ENCODE peak calls at places on chromosome 19, in ten cellular contexts. One of them, this sample, is unnamed.

GRCh38 chr19:48798937-48799336 is 11.9 kb downstream of the BCAT2 start:
- DNase-seq in B cell: no peak
- DNase-seq in left ventricle myocardium inferior: no peak
- DNase-seq in GM23338: peak; percentile 77
- DNase-seq in colonic mucosa: no peak
- DNase-seq in foreskin fibroblast: no peak
- DNase-seq in fibroblast of lung: peak; percentile 44
- DNase-seq in neural crest cell: no peak
- DNase-seq in GM13977: no peak
- DNase-seq in CD4-positive, alpha-beta T cell: no peak
- DNase-seq in this sample: no peak

GRCh38 chr19:43754312-43754561 is 525 bp downstream of the SMG9 start:
- DNase-seq in B cell: no peak
- DNase-seq in left ventricle myocardium inferior: no peak
- DNase-seq in GM23338: no peak
- DNase-seq in colonic mucosa: no peak
- DNase-seq in foreskin fibroblast: no peak
- DNase-seq in fibroblast of lung: no peak
- DNase-seq in neural crest cell: no peak
- DNase-seq in GM13977: no peak
- DNase-seq in CD4-positive, alpha-beta T cell: no peak
- DNase-seq in this sample: no peak

GRCh38 chr19:55088543-55089265 is 13.0 kb downstream of the EPS8L1 start:
- DNase-seq in B cell: peak; percentile 82
- DNase-seq in left ventricle myocardium inferior: peak; percentile 76
- DNase-seq in GM23338: peak; percentile 95
- DNase-seq in colonic mucosa: peak; percentile 87
- DNase-seq in foreskin fibroblast: peak; percentile 36
- DNase-seq in fibroblast of lung: peak; percentile 32
- DNase-seq in neural crest cell: peak; percentile 97
- DNase-seq in GM13977: peak; percentile 88
- DNase-seq in CD4-positive, alpha-beta T cell: peak; percentile 62
- DNase-seq in this sample: peak; percentile 96

GRCh38 chr19:15025237-15025636 is 24.0 kb upstream of the CASP14 start:
- DNase-seq in B cell: peak; percentile 35
- DNase-seq in left ventricle myocardium inferior: no peak
- DNase-seq in GM23338: peak; percentile 63
- DNase-seq in colonic mucosa: no peak
- DNase-seq in foreskin fibroblast: no peak
- DNase-seq in fibroblast of lung: no peak
- DNase-seq in neural crest cell: no peak
- DNase-seq in GM13977: peak; percentile 56
- DNase-seq in CD4-positive, alpha-beta T cell: no peak
- DNase-seq in this sample: no peak

GRCh38 chr19:42132030-42132628 is at the start of gene POU2F2:
- DNase-seq in B cell: peak; percentile 92
- DNase-seq in left ventricle myocardium inferior: peak; percentile 39
- DNase-seq in GM23338: peak; percentile 60
- DNase-seq in colonic mucosa: peak; percentile 55
- DNase-seq in foreskin fibroblast: no peak
- DNase-seq in fibroblast of lung: no peak
- DNase-seq in neural crest cell: no peak
- DNase-seq in GM13977: peak; percentile 87
- DNase-seq in CD4-positive, alpha-beta T cell: peak; percentile 81
- DNase-seq in this sample: no peak

GRCh38 chr19:49792829-49793560 is 20.1 kb downstream of the FUZ start:
- DNase-seq in B cell: no peak
- DNase-seq in left ventricle myocardium inferior: no peak
- DNase-seq in GM23338: no peak
- DNase-seq in colonic mucosa: no peak
- DNase-seq in foreskin fibroblast: no peak
- DNase-seq in fibroblast of lung: no peak
- DNase-seq in neural crest cell: no peak
- DNase-seq in GM13977: no peak
- DNase-seq in CD4-positive, alpha-beta T cell: no peak
- DNase-seq in this sample: no peak

GRCh38 chr19:30391554-30392551 is 19.7 kb downstream of the ZNF536 start:
- DNase-seq in B cell: no peak
- DNase-seq in left ventricle myocardium inferior: no peak
- DNase-seq in GM23338: peak; percentile 71
- DNase-seq in colonic mucosa: no peak
- DNase-seq in foreskin fibroblast: no peak
- DNase-seq in fibroblast of lung: peak; percentile 12
- DNase-seq in neural crest cell: no peak
- DNase-seq in GM13977: no peak
- DNase-seq in CD4-positive, alpha-beta T cell: no peak
- DNase-seq in this sample: no peak

GRCh38 chr19:41133260-41133659 is 19.0 kb downstream of the CYP2F1 start:
- DNase-seq in B cell: no peak
- DNase-seq in left ventricle myocardium inferior: no peak
- DNase-seq in GM23338: no peak
- DNase-seq in colonic mucosa: no peak
- DNase-seq in foreskin fibroblast: no peak
- DNase-seq in fibroblast of lung: no peak
- DNase-seq in neural crest cell: no peak
- DNase-seq in GM13977: no peak
- DNase-seq in CD4-positive, alpha-beta T cell: no peak
- DNase-seq in this sample: no peak

GRCh38 chr19:50921391-50922315 is 10.5 kb upstream of the KLK4 start:
- DNase-seq in B cell: no peak
- DNase-seq in left ventricle myocardium inferior: no peak
- DNase-seq in GM23338: peak; percentile 36
- DNase-seq in colonic mucosa: no peak
- DNase-seq in foreskin fibroblast: no peak
- DNase-seq in fibroblast of lung: no peak
- DNase-seq in neural crest cell: no peak
- DNase-seq in GM13977: no peak
- DNase-seq in CD4-positive, alpha-beta T cell: no peak
- DNase-seq in this sample: no peak

GRCh38 chr19:54430306-54431254 is 15.3 kb downstream of the TTYH1 start:
- DNase-seq in B cell: peak; percentile 65
- DNase-seq in left ventricle myocardium inferior: peak; percentile 47
- DNase-seq in GM23338: peak; percentile 83
- DNase-seq in colonic mucosa: no peak
- DNase-seq in foreskin fibroblast: no peak
- DNase-seq in fibroblast of lung: no peak
- DNase-seq in neural crest cell: peak; percentile 74
- DNase-seq in GM13977: peak; percentile 82
- DNase-seq in CD4-positive, alpha-beta T cell: peak; percentile 23
- DNase-seq in this sample: peak; percentile 86

GRCh38 chr19:47005873-47006272 is 13.8 kb upstream of the NPAS1 start:
- DNase-seq in B cell: no peak
- DNase-seq in left ventricle myocardium inferior: no peak
- DNase-seq in GM23338: peak; percentile 45
- DNase-seq in colonic mucosa: no peak
- DNase-seq in foreskin fibroblast: no peak
- DNase-seq in fibroblast of lung: no peak
- DNase-seq in neural crest cell: no peak
- DNase-seq in GM13977: no peak
- DNase-seq in CD4-positive, alpha-beta T cell: no peak
- DNase-seq in this sample: no peak

GRCh38 chr19:38725469-38726283 is 18.6 kb downstream of the CAPN12 start:
- DNase-seq in B cell: no peak
- DNase-seq in left ventricle myocardium inferior: peak; percentile 15
- DNase-seq in GM23338: no peak
- DNase-seq in colonic mucosa: no peak
- DNase-seq in foreskin fibroblast: no peak
- DNase-seq in fibroblast of lung: no peak
- DNase-seq in neural crest cell: no peak
- DNase-seq in GM13977: no peak
- DNase-seq in CD4-positive, alpha-beta T cell: no peak
- DNase-seq in this sample: no peak

GRCh38 chr19:41310031-41310831 is at the start of gene CCDC97:
- DNase-seq in B cell: peak; percentile 94
- DNase-seq in left ventricle myocardium inferior: peak; percentile 88
- DNase-seq in GM23338: peak; percentile 93
- DNase-seq in colonic mucosa: peak; percentile 88
- DNase-seq in foreskin fibroblast: peak; percentile 79
- DNase-seq in fibroblast of lung: peak; percentile 83
- DNase-seq in neural crest cell: peak; percentile 88
- DNase-seq in GM13977: peak; percentile 94
- DNase-seq in CD4-positive, alpha-beta T cell: peak; percentile 89
- DNase-seq in this sample: peak; percentile 91

GRCh38 chr19:53158119-53158656 is 665 bp downstream of the ZNF347 start:
- DNase-seq in B cell: peak; percentile 45
- DNase-seq in left ventricle myocardium inferior: peak; percentile 32
- DNase-seq in GM23338: peak; percentile 61
- DNase-seq in colonic mucosa: peak; percentile 52
- DNase-seq in foreskin fibroblast: peak; percentile 14
- DNase-seq in fibroblast of lung: peak; percentile 31
- DNase-seq in neural crest cell: peak; percentile 23
- DNase-seq in GM13977: peak; percentile 29
- DNase-seq in CD4-positive, alpha-beta T cell: peak; percentile 1
- DNase-seq in this sample: peak; percentile 49

GRCh38 chr19:5237939-5238480 is 102.6 kb downstream of the PTPRS start:
- DNase-seq in B cell: no peak
- DNase-seq in left ventricle myocardium inferior: no peak
- DNase-seq in GM23338: no peak
- DNase-seq in colonic mucosa: no peak
- DNase-seq in foreskin fibroblast: no peak
- DNase-seq in fibroblast of lung: no peak
- DNase-seq in neural crest cell: no peak
- DNase-seq in GM13977: no peak
- DNase-seq in CD4-positive, alpha-beta T cell: no peak
- DNase-seq in this sample: no peak

DNA sequence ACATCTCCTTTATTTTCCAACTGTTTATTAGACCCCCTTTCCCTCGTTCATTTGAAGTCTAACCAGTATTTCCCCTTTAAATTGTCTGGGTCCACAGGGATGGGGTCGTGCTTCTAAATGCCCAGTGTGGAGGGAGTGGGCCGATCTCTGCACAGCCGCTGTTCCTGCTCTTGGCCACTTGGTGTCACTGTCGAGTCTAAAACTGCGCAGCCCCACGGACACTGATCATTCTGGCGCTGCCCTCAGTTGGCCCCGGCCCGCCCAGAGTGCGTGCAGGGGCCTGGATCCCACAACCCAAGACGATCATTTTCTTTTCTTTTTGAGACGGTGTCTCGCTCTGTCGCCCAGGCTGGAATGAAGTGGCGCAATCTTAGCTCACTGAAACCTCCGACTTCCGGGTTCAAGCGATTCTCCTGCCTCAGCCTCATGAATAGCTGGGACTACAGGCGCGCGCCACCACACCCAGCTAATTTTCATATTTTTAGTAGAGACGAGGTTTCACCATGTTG is 12.0 kb downstream of the WDR88 start:
- DNase-seq in B cell: peak; percentile 75
- DNase-seq in left ventricle myocardium inferior: peak; percentile 49
- DNase-seq in GM23338: peak; percentile 83
- DNase-seq in colonic mucosa: peak; percentile 66
- DNase-seq in foreskin fibroblast: peak; percentile 34
- DNase-seq in fibroblast of lung: peak; percentile 30
- DNase-seq in neural crest cell: peak; percentile 77
- DNase-seq in GM13977: peak; percentile 85
- DNase-seq in CD4-positive, alpha-beta T cell: peak; percentile 35
- DNase-seq in this sample: peak; percentile 72
- TF ChIP-seq CTCF in B cell: peak; percentile 91
- TF ChIP-seq CTCF in left ventricle myocardium inferior: peak; percentile 96
- TF ChIP-seq CTCF in GM23338: peak; percentile 90
- TF ChIP-seq CTCF in colonic mucosa: peak; percentile 94
- TF ChIP-seq CTCF in foreskin fibroblast: peak; percentile 97
- TF ChIP-seq CTCF in fibroblast of lung: peak; percentile 97
- TF ChIP-seq CTCF in neural crest cell: peak; percentile 94
- TF ChIP-seq CTCF in GM13977: peak; percentile 96
- TF ChIP-seq CTCF in CD4-positive, alpha-beta T cell: peak; percentile 94
- TF ChIP-seq CTCF in this sample: peak; percentile 86

DNA sequence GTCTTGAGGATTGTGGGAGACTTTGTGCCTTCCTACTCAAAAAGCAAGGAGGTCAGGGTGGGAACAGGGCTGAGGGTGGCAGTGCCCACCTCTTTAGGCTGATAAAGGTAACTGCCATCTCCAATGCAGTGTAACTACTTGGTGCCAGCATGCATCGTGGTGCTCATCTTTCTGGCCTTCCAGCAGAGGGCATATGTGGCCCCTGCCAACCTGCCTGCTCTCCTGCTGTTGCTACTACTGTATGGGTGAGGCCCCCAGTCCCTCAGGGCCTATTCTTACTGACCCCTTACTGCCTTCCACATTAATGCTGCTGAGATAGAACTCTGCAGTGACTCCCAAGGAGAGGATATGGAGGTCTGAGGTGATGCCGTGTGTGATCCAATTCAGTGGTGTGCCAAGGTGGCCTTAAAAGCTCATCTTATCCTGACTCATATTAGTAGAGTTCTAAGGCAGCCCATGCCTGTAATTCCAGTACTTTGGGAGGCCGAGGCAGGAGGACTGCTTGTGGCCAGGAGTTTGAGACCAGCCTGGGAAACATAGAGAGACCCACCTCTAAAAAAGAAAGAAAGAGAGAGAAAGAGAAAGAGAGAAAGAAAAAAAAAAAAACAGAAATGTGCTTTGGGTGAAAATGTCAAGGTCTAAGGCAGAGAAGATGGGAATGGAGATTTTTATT is 9.6 kb upstream of the ARHGAP45 start:
- DNase-seq in B cell: peak; percentile 56
- DNase-seq in left ventricle myocardium inferior: no peak
- DNase-seq in GM23338: peak; percentile 83
- DNase-seq in colonic mucosa: no peak
- DNase-seq in foreskin fibroblast: peak; percentile 42
- DNase-seq in fibroblast of lung: peak; percentile 67
- DNase-seq in neural crest cell: no peak
- DNase-seq in GM13977: no peak
- DNase-seq in CD4-positive, alpha-beta T cell: peak; percentile 41
- DNase-seq in this sample: no peak
- TF ChIP-seq CTCF in B cell: no peak
- TF ChIP-seq CTCF in left ventricle myocardium inferior: no peak
- TF ChIP-seq CTCF in GM23338: peak; percentile 12
- TF ChIP-seq CTCF in colonic mucosa: no peak
- TF ChIP-seq CTCF in foreskin fibroblast: no peak
- TF ChIP-seq CTCF in fibroblast of lung: no peak
- TF ChIP-seq CTCF in neural crest cell: no peak
- TF ChIP-seq CTCF in GM13977: peak; percentile 42
- TF ChIP-seq CTCF in CD4-positive, alpha-beta T cell: peak; percentile 46
- TF ChIP-seq CTCF in this sample: no peak

GRCh38 chr19:3879656-3880055 is 829 bp upstream of the ATCAY start:
- DNase-seq in B cell: no peak
- DNase-seq in left ventricle myocardium inferior: no peak
- DNase-seq in GM23338: no peak
- DNase-seq in colonic mucosa: no peak
- DNase-seq in foreskin fibroblast: no peak
- DNase-seq in fibroblast of lung: no peak
- DNase-seq in neural crest cell: no peak
- DNase-seq in GM13977: no peak
- DNase-seq in CD4-positive, alpha-beta T cell: no peak
- DNase-seq in this sample: no peak
- TF ChIP-seq CTCF in B cell: no peak
- TF ChIP-seq CTCF in left ventricle myocardium inferior: no peak
- TF ChIP-seq CTCF in GM23338: peak; percentile 80
- TF ChIP-seq CTCF in colonic mucosa: no peak
- TF ChIP-seq CTCF in foreskin fibroblast: no peak
- TF ChIP-seq CTCF in fibroblast of lung: no peak
- TF ChIP-seq CTCF in neural crest cell: peak; percentile 40
- TF ChIP-seq CTCF in GM13977: peak; percentile 14
- TF ChIP-seq CTCF in CD4-positive, alpha-beta T cell: no peak
- TF ChIP-seq CTCF in this sample: peak; percentile 67

DNA sequence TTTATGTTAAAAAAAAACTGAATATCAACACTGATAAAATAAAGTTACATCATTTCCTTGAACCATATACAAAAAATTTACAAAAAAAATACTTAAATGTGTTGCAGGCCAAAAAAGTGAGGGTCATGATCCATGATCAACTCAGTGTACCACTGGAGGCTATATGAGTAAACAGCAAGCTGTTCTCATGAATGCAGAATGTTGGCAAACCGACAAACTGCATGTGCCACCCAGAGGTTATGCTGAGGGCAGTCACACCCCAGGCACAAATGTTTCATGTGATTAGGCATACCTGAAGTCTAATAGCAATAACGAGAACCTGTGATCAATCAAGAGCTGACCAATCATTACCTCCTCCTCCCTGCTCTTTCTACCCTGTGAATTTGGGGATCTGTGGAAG is 91.9 kb downstream of the ZNF431 start:
- DNase-seq in B cell: no peak
- DNase-seq in left ventricle myocardium inferior: no peak
- DNase-seq in GM23338: no peak
- DNase-seq in colonic mucosa: no peak
- DNase-seq in foreskin fibroblast: no peak
- DNase-seq in fibroblast of lung: no peak
- DNase-seq in neural crest cell: no peak
- DNase-seq in GM13977: no peak
- DNase-seq in CD4-positive, alpha-beta T cell: no peak
- DNase-seq in this sample: no peak
- TF ChIP-seq CTCF in B cell: no peak
- TF ChIP-seq CTCF in left ventricle myocardium inferior: no peak
- TF ChIP-seq CTCF in GM23338: no peak
- TF ChIP-seq CTCF in colonic mucosa: no peak
- TF ChIP-seq CTCF in foreskin fibroblast: no peak
- TF ChIP-seq CTCF in fibroblast of lung: no peak
- TF ChIP-seq CTCF in neural crest cell: no peak
- TF ChIP-seq CTCF in GM13977: no peak
- TF ChIP-seq CTCF in CD4-positive, alpha-beta T cell: no peak
- TF ChIP-seq CTCF in this sample: no peak